ENCODE peak calls at places on chromosome 22, in four cellular contexts. One of them, this sample, is unnamed.

GRCh38 chr22:27674524-27674923 is 127.0 kb downstream of the MN1 start:
- DNase-seq in A549: no peak
- DNase-seq in adrenal gland: no peak
- DNase-seq in cardiac fibroblast: no peak
- DNase-seq in this sample: no peak

GRCh38 chr22:32552540-32552939 is 77.9 kb downstream of the FBXO7 start:
- DNase-seq in A549: no peak
- DNase-seq in adrenal gland: no peak
- DNase-seq in cardiac fibroblast: no peak
- DNase-seq in this sample: no peak

GRCh38 chr22:29457730-29458129 is 19.3 kb downstream of the RFPL1 start:
- DNase-seq in A549: peak
- DNase-seq in adrenal gland: no peak
- DNase-seq in cardiac fibroblast: peak
- DNase-seq in this sample: peak

GRCh38 chr22:29451863-29452262 is 13.5 kb downstream of the RFPL1 start:
- DNase-seq in A549: no peak
- DNase-seq in adrenal gland: no peak
- DNase-seq in cardiac fibroblast: no peak
- DNase-seq in this sample: no peak

GRCh38 chr22:48088926-48089536 is 1326.6 kb downstream of the TBC1D22A start:
- DNase-seq in A549: no peak
- DNase-seq in adrenal gland: no peak
- DNase-seq in cardiac fibroblast: no peak
- DNase-seq in this sample: no peak

GRCh38 chr22:41994506-41994905 is 4.1 kb upstream of the WBP2NL start:
- DNase-seq in A549: no peak
- DNase-seq in adrenal gland: no peak
- DNase-seq in cardiac fibroblast: no peak
- DNase-seq in this sample: no peak

GRCh38 chr22:42876041-42876440 is 19.0 kb upstream of the ARFGAP3 start:
- DNase-seq in A549: no peak
- DNase-seq in adrenal gland: no peak
- DNase-seq in cardiac fibroblast: no peak
- DNase-seq in this sample: no peak

GRCh38 chr22:43980579-43980978 is 25.3 kb downstream of the SAMM50 start:
- DNase-seq in A549: no peak
- DNase-seq in adrenal gland: no peak
- DNase-seq in cardiac fibroblast: no peak
- DNase-seq in this sample: no peak

GRCh38 chr22:39820266-39820665 is 73.3 kb downstream of the ENTHD1 start:
- DNase-seq in A549: peak
- DNase-seq in adrenal gland: no peak
- DNase-seq in cardiac fibroblast: peak
- DNase-seq in this sample: peak

GRCh38 chr22:28560005-28560742 is 119.5 kb downstream of the TTC28 start:
- DNase-seq in A549: peak
- DNase-seq in adrenal gland: no peak
- DNase-seq in cardiac fibroblast: peak
- DNase-seq in this sample: peak

GRCh38 chr22:28426346-28427132 is 253.1 kb downstream of the TTC28 start:
- DNase-seq in A549: no peak
- DNase-seq in adrenal gland: no peak
- DNase-seq in cardiac fibroblast: peak
- DNase-seq in this sample: peak

GRCh38 chr22:28711341-28711740 is 30.3 kb downstream of the CHEK2 start:
- DNase-seq in A549: no peak
- DNase-seq in adrenal gland: no peak
- DNase-seq in cardiac fibroblast: peak
- DNase-seq in this sample: no peak

GRCh38 chr22:44837481-44837880 is 85.1 kb downstream of the ARHGAP8 start:
- DNase-seq in A549: no peak
- DNase-seq in adrenal gland: no peak
- DNase-seq in cardiac fibroblast: no peak
- DNase-seq in this sample: no peak

GRCh38 chr22:42651134-42651533 is 1.9 kb upstream of the CYB5R3 start:
- DNase-seq in A549: peak
- DNase-seq in adrenal gland: peak
- DNase-seq in cardiac fibroblast: peak
- DNase-seq in this sample: no peak

GRCh38 chr22:44389181-44389580 is 76.4 kb upstream of the SHISAL1 start:
- DNase-seq in A549: no peak
- DNase-seq in adrenal gland: no peak
- DNase-seq in cardiac fibroblast: no peak
- DNase-seq in this sample: no peak

GRCh38 chr22:45879552-45879949 is 97.4 kb downstream of the WNT7B start:
- DNase-seq in A549: no peak
- DNase-seq in adrenal gland: no peak
- DNase-seq in cardiac fibroblast: no peak
- DNase-seq in this sample: no peak

GRCh38 chr22:46071451-46072029 is 78.8 kb upstream of the PPARA start:
- DNase-seq in A549: peak
- DNase-seq in adrenal gland: peak
- DNase-seq in cardiac fibroblast: peak
- DNase-seq in this sample: peak

GRCh38 chr22:22787805-22788459 is 99.7 kb upstream of the IGLL5 start:
- DNase-seq in A549: peak
- DNase-seq in adrenal gland: peak
- DNase-seq in cardiac fibroblast: peak
- DNase-seq in this sample: peak

GRCh38 chr22:22168190-22168940 is 76.2 kb upstream of the VPREB1 start:
- DNase-seq in A549: peak
- DNase-seq in adrenal gland: no peak
- DNase-seq in cardiac fibroblast: peak
- DNase-seq in this sample: peak

GRCh38 chr22:29266564-29267461 is 968 bp downstream of the RHBDD3 start:
- DNase-seq in A549: no peak
- DNase-seq in adrenal gland: peak
- DNase-seq in cardiac fibroblast: peak
- DNase-seq in this sample: peak

GRCh38 chr22:29154364-29155048 is 51.2 kb upstream of the EMID1 start:
- DNase-seq in A549: peak
- DNase-seq in adrenal gland: peak
- DNase-seq in cardiac fibroblast: peak
- DNase-seq in this sample: peak

GRCh38 chr22:29394931-29395581 is 6.7 kb upstream of the AP1B1 start:
- DNase-seq in A549: peak
- DNase-seq in adrenal gland: peak
- DNase-seq in cardiac fibroblast: peak
- DNase-seq in this sample: peak

GRCh38 chr22:38505595-38506117 is 455 bp downstream of the DDX17 start:
- DNase-seq in A549: peak
- DNase-seq in adrenal gland: peak
- DNase-seq in cardiac fibroblast: peak
- DNase-seq in this sample: peak

GRCh38 chr22:21982338-21982965 is at the start of gene TOP3B:
- DNase-seq in A549: peak
- DNase-seq in adrenal gland: peak
- DNase-seq in cardiac fibroblast: peak
- DNase-seq in this sample: peak

GRCh38 chr22:46067159-46068111 is 82.9 kb upstream of the PPARA start:
- DNase-seq in A549: no peak
- DNase-seq in adrenal gland: no peak
- DNase-seq in cardiac fibroblast: peak
- DNase-seq in this sample: no peak

GRCh38 chr22:45254789-45255261 is 14.1 kb upstream of the KIAA0930 start:
- DNase-seq in A549: no peak
- DNase-seq in adrenal gland: no peak
- DNase-seq in cardiac fibroblast: no peak
- DNase-seq in this sample: no peak

GRCh38 chr22:44712156-44712555 is 10.2 kb downstream of the PRR5 start:
- DNase-seq in A549: no peak
- DNase-seq in adrenal gland: no peak
- DNase-seq in cardiac fibroblast: no peak
- DNase-seq in this sample: no peak

GRCh38 chr22:40635940-40636379 is 559 bp downstream of the MRTFA start:
- DNase-seq in A549: no peak
- DNase-seq in adrenal gland: peak
- DNase-seq in cardiac fibroblast: no peak
- DNase-seq in this sample: no peak

GRCh38 chr22:17477401-17477833 is 85.9 kb upstream of the SLC25A18 start:
- DNase-seq in A549: no peak
- DNase-seq in adrenal gland: no peak
- DNase-seq in cardiac fibroblast: peak
- DNase-seq in this sample: peak

GRCh38 chr22:32660292-32660691 is 141.2 kb upstream of the TIMP3 start:
- DNase-seq in A549: peak
- DNase-seq in adrenal gland: peak
- DNase-seq in cardiac fibroblast: peak
- DNase-seq in this sample: peak

GRCh38 chr22:22403771-22404170 is 104.8 kb downstream of the ZNF280B start:
- DNase-seq in A549: peak
- DNase-seq in adrenal gland: no peak
- DNase-seq in cardiac fibroblast: no peak
- DNase-seq in this sample: no peak

GRCh38 chr22:37092997-37093396 is 16.5 kb downstream of the TMPRSS6 start:
- DNase-seq in A549: no peak
- DNase-seq in adrenal gland: no peak
- DNase-seq in cardiac fibroblast: no peak
- DNase-seq in this sample: no peak

GRCh38 chr22:40024201-40025061 is 29.7 kb downstream of the FAM83F start:
- DNase-seq in A549: peak
- DNase-seq in adrenal gland: peak
- DNase-seq in cardiac fibroblast: peak
- DNase-seq in this sample: peak

GRCh38 chr22:19984851-19985811 is 31.5 kb downstream of the ARVCF start:
- DNase-seq in A549: no peak
- DNase-seq in adrenal gland: no peak
- DNase-seq in cardiac fibroblast: no peak
- DNase-seq in this sample: no peak
- H3K4me3 ChIP-seq in A549: no peak
- H3K4me3 ChIP-seq in adrenal gland: no peak
- H3K4me3 ChIP-seq in cardiac fibroblast: no peak
- H3K4me3 ChIP-seq in this sample: no peak

GRCh38 chr22:25111579-25112517 is 87.8 kb upstream of the CRYBB3 start:
- DNase-seq in A549: no peak
- DNase-seq in adrenal gland: peak
- DNase-seq in cardiac fibroblast: no peak
- DNase-seq in this sample: no peak

GRCh38 chr22:25110596-25110845 is 89.1 kb upstream of the CRYBB3 start:
- DNase-seq in A549: no peak
- DNase-seq in adrenal gland: peak
- DNase-seq in cardiac fibroblast: no peak
- DNase-seq in this sample: no peak

GRCh38 chr22:25110846-25111578 is 88.6 kb upstream of the CRYBB3 start:
- DNase-seq in A549: peak
- DNase-seq in adrenal gland: peak
- DNase-seq in cardiac fibroblast: peak
- DNase-seq in this sample: peak

GRCh38 chr22:25112538-25113253 is 87.0 kb upstream of the CRYBB3 start:
- DNase-seq in A549: no peak
- DNase-seq in adrenal gland: peak
- DNase-seq in cardiac fibroblast: no peak
- DNase-seq in this sample: no peak

GRCh38 chr22:25109878-25110595 is 89.6 kb upstream of the CRYBB3 start:
- DNase-seq in A549: no peak
- DNase-seq in adrenal gland: no peak
- DNase-seq in cardiac fibroblast: no peak
- DNase-seq in this sample: no peak
- H3K4me3 ChIP-seq in A549: no peak
- H3K4me3 ChIP-seq in adrenal gland: no peak
- H3K4me3 ChIP-seq in cardiac fibroblast: no peak
- H3K4me3 ChIP-seq in this sample: no peak

GRCh38 chr22:50599816-50600454 is 658 bp upstream of the MAPK8IP2 start:
- DNase-seq in A549: no peak
- DNase-seq in adrenal gland: peak
- DNase-seq in cardiac fibroblast: peak
- DNase-seq in this sample: peak
- H3K4me3 ChIP-seq in A549: peak
- H3K4me3 ChIP-seq in adrenal gland: no peak
- H3K4me3 ChIP-seq in cardiac fibroblast: no peak
- H3K4me3 ChIP-seq in this sample: peak

DNA sequence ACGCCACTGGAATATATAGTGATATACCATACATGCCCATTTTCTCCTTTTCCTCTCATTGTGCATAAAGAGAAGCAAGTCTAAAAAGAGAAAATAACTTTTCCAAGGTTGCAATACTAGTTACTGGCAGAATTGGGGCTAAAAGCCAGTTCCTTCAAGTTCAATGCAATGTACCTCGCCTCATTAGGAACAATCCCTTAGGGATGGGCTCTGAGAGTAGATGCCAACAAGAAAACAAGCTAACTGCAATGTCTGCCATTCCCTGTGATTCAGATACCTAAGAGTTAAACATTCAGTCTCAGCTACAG is 114.3 kb downstream of the RBFOX2 start:
- DNase-seq in A549: no peak
- DNase-seq in adrenal gland: no peak
- DNase-seq in cardiac fibroblast: no peak
- DNase-seq in this sample: no peak
- H3K4me3 ChIP-seq in A549: peak
- H3K4me3 ChIP-seq in adrenal gland: no peak
- H3K4me3 ChIP-seq in cardiac fibroblast: no peak
- H3K4me3 ChIP-seq in this sample: no peak